ENCODE peak calls at places on chromosomes 12 and 14, in six cellular contexts. One of them, this sample, is unnamed.
A peak's percentile ranks its signal among the peaks of the same experiment; 100 is the strongest.

GRCh38 chr14:32939254-32940065 is 781 bp downstream of the NPAS3 start:
- DNase-seq in sigmoid colon: peak; percentile 95
- DNase-seq in HepG2: no peak
- DNase-seq in uterus: peak; percentile 80
- DNase-seq in Caco-2: no peak
- DNase-seq in breast epithelium: peak; percentile 79
- DNase-seq in this sample: peak; percentile 83

GRCh38 chr12:57718641-57719528 is 19.7 kb downstream of the AGAP2 start:
- DNase-seq in breast epithelium: peak; percentile 2
- DNase-seq in HepG2: no peak
- DNase-seq in uterus: no peak
- DNase-seq in sigmoid colon: no peak
- DNase-seq in Caco-2: no peak
- DNase-seq in this sample: no peak

GRCh38 chr12:67916266-67916970 is 72.8 kb upstream of the IFNG-AS1 start:
- DNase-seq in breast epithelium: no peak
- DNase-seq in Caco-2: no peak
- DNase-seq in HepG2: no peak
- DNase-seq in sigmoid colon: no peak
- DNase-seq in uterus: no peak
- DNase-seq in this sample: no peak

GRCh38 chr12:11171953-11172675 is 1.1 kb downstream of the SMIM10L1 start:
- DNase-seq in sigmoid colon: no peak
- DNase-seq in uterus: no peak
- DNase-seq in Caco-2: no peak
- DNase-seq in breast epithelium: no peak
- DNase-seq in HepG2: peak; percentile 6
- DNase-seq in this sample: no peak

GRCh38 chr14:39467889-39468524 is 35.8 kb upstream of the FBXO33 start:
- DNase-seq in HepG2: peak; percentile 83
- DNase-seq in sigmoid colon: no peak
- DNase-seq in breast epithelium: no peak
- DNase-seq in uterus: no peak
- DNase-seq in Caco-2: peak; percentile 64
- DNase-seq in this sample: no peak

GRCh38 chr14:53516261-53516774 is 363.2 kb upstream of the DDHD1 start:
- DNase-seq in breast epithelium: no peak
- DNase-seq in Caco-2: no peak
- DNase-seq in sigmoid colon: no peak
- DNase-seq in HepG2: no peak
- DNase-seq in uterus: no peak
- DNase-seq in this sample: no peak

GRCh38 chr14:95174184-95174804 is 17.0 kb upstream of the DICER1 start:
- DNase-seq in uterus: no peak
- DNase-seq in Caco-2: no peak
- DNase-seq in sigmoid colon: no peak
- DNase-seq in breast epithelium: no peak
- DNase-seq in HepG2: no peak
- DNase-seq in this sample: no peak

GRCh38 chr12:6700646-6701051 is at the start of gene PIANP:
- DNase-seq in breast epithelium: peak; percentile 26
- DNase-seq in Caco-2: peak; percentile 61
- DNase-seq in sigmoid colon: peak; percentile 72
- DNase-seq in HepG2: no peak
- DNase-seq in uterus: peak; percentile 42
- DNase-seq in this sample: peak; percentile 86

GRCh38 chr12:111643428-111643826 is 42.3 kb downstream of the BRAP start:
- DNase-seq in Caco-2: no peak
- DNase-seq in HepG2: no peak
- DNase-seq in breast epithelium: no peak
- DNase-seq in uterus: peak; percentile 25
- DNase-seq in sigmoid colon: no peak
- DNase-seq in this sample: no peak

GRCh38 chr12:111369496-111370220 is 763 bp upstream of the PHETA1 start:
- DNase-seq in breast epithelium: no peak
- DNase-seq in HepG2: no peak
- DNase-seq in uterus: no peak
- DNase-seq in Caco-2: no peak
- DNase-seq in sigmoid colon: no peak
- DNase-seq in this sample: no peak

GRCh38 chr12:96425973-96426372 is 25.7 kb upstream of the CDK17 start:
- DNase-seq in uterus: no peak
- DNase-seq in HepG2: no peak
- DNase-seq in sigmoid colon: no peak
- DNase-seq in Caco-2: no peak
- DNase-seq in breast epithelium: no peak
- DNase-seq in this sample: no peak

GRCh38 chr14:71049435-71050147 is 142.3 kb downstream of the PCNX1 start:
- DNase-seq in HepG2: no peak
- DNase-seq in Caco-2: no peak
- DNase-seq in uterus: no peak
- DNase-seq in sigmoid colon: no peak
- DNase-seq in breast epithelium: no peak
- DNase-seq in this sample: no peak

GRCh38 chr12:51377099-51377984 is 13.9 kb downstream of the GALNT6 start:
- DNase-seq in uterus: no peak
- DNase-seq in sigmoid colon: no peak
- DNase-seq in HepG2: no peak
- DNase-seq in breast epithelium: no peak
- DNase-seq in Caco-2: no peak
- DNase-seq in this sample: peak; percentile 6

GRCh38 chr14:54572316-54572715 is 5.4 kb downstream of the SAMD4A start:
- DNase-seq in sigmoid colon: no peak
- DNase-seq in breast epithelium: no peak
- DNase-seq in HepG2: peak; percentile 41
- DNase-seq in uterus: no peak
- DNase-seq in Caco-2: no peak
- DNase-seq in this sample: no peak

GRCh38 chr12:6827437-6827894 is 741 bp upstream of the P3H3 start:
- DNase-seq in uterus: peak; percentile 95
- DNase-seq in sigmoid colon: peak; percentile 97
- DNase-seq in breast epithelium: peak; percentile 74
- DNase-seq in Caco-2: peak; percentile 88
- DNase-seq in HepG2: peak; percentile 67
- DNase-seq in this sample: no peak

GRCh38 chr12:15558915-15559528 is 230.2 kb downstream of the EPS8 start:
- DNase-seq in Caco-2: no peak
- DNase-seq in HepG2: no peak
- DNase-seq in uterus: no peak
- DNase-seq in breast epithelium: no peak
- DNase-seq in sigmoid colon: no peak
- DNase-seq in this sample: no peak

GRCh38 chr12:103529306-103529705 is 33.5 kb upstream of the C12orf42 start:
- DNase-seq in Caco-2: no peak
- DNase-seq in sigmoid colon: no peak
- DNase-seq in uterus: no peak
- DNase-seq in breast epithelium: no peak
- DNase-seq in HepG2: no peak
- DNase-seq in this sample: no peak

GRCh38 chr14:55423969-55424368 is 12.3 kb upstream of the ATG14 start:
- DNase-seq in uterus: no peak
- DNase-seq in Caco-2: no peak
- DNase-seq in sigmoid colon: no peak
- DNase-seq in breast epithelium: no peak
- DNase-seq in HepG2: no peak
- DNase-seq in this sample: no peak

GRCh38 chr14:29273513-29273912 is 506.9 kb downstream of the FOXG1 start:
- DNase-seq in breast epithelium: no peak
- DNase-seq in Caco-2: no peak
- DNase-seq in uterus: no peak
- DNase-seq in sigmoid colon: no peak
- DNase-seq in HepG2: no peak
- DNase-seq in this sample: no peak

GRCh38 chr14:67622675-67623074 is 3.0 kb downstream of the ARG2 start:
- DNase-seq in sigmoid colon: peak; percentile 83
- DNase-seq in Caco-2: no peak
- DNase-seq in HepG2: peak; percentile 85
- DNase-seq in uterus: peak; percentile 56
- DNase-seq in breast epithelium: no peak
- DNase-seq in this sample: no peak

DNA sequence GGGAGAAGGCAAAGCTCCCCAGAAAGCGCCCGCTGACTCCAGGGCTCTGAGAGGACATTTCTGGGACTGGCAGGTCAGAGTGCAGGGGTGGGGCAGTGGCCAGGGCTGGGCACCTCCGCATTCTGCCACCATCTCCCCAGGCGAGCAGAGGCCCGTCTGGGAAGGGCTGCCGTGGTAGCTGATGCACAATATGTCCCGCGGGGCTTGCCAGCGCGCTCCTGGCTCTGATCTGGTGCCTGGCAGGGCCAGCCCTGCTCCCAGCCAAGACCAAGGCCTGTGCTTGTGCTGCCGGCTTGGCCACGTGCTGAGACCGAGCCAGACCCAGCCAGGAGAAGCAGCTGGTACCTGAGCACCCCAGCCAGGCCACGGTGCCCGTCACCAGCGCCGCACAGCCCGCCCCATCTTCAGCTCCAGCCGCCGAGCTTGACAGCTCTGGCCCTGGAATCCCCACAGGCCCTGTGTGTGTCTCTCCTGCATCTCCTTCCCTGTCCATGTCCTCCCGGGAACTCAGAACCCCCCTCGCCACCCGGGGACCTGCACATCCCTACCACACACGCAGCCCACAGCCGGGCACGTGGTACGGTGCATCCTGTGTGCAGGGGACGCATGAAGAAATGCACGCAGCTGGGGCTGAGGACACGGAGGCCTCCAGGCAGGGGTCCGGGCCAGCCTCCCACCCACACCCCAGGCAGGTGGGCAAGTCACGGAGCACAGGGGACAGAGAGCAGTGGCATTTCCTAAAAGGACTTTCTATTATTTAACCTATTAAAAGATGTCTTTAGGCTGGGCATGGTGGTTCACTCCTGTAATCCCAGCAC is 68.6 kb upstream of the C14orf180 start:
- DNase-seq in uterus: no peak
- DNase-seq in Caco-2: no peak
- DNase-seq in HepG2: no peak
- DNase-seq in sigmoid colon: no peak
- DNase-seq in breast epithelium: peak; percentile 63
- DNase-seq in this sample: no peak
- H3K9me3 ChIP-seq in uterus: no peaks in the 10 kb centered on the region
- H3K9me3 ChIP-seq in Caco-2: peaks cover 5% of the 10 kb centered on the region
- H3K9me3 ChIP-seq in HepG2: no peaks in the 10 kb centered on the region
- H3K9me3 ChIP-seq in sigmoid colon: no peaks in the 10 kb centered on the region
- H3K9me3 ChIP-seq in breast epithelium: peaks cover under 1% of the 10 kb centered on the region
- H3K9me3 ChIP-seq in this sample: peaks cover under 1% of the 10 kb centered on the region

GRCh38 chr12:133233006-133233405 is 2.7 kb downstream of the ANHX start:
- DNase-seq in uterus: no peak
- DNase-seq in HepG2: no peak
- DNase-seq in breast epithelium: no peak
- DNase-seq in sigmoid colon: no peak
- DNase-seq in Caco-2: no peak
- DNase-seq in this sample: no peak

GRCh38 chr12:133231001-133231400 is 4.7 kb downstream of the ANHX start:
- DNase-seq in sigmoid colon: no peak
- DNase-seq in uterus: no peak
- DNase-seq in Caco-2: no peak
- DNase-seq in HepG2: no peak
- DNase-seq in breast epithelium: no peak
- DNase-seq in this sample: no peak

GRCh38 chr12:133226690-133227089 is 9.0 kb downstream of the ANHX start:
- DNase-seq in breast epithelium: no peak
- DNase-seq in HepG2: no peak
- DNase-seq in uterus: no peak
- DNase-seq in sigmoid colon: no peak
- DNase-seq in Caco-2: no peak
- DNase-seq in this sample: no peak

GRCh38 chr12:133225527-133225926 is 10.2 kb downstream of the ANHX start:
- DNase-seq in sigmoid colon: no peak
- DNase-seq in HepG2: no peak
- DNase-seq in uterus: no peak
- DNase-seq in breast epithelium: no peak
- DNase-seq in Caco-2: no peak
- DNase-seq in this sample: no peak

DNA sequence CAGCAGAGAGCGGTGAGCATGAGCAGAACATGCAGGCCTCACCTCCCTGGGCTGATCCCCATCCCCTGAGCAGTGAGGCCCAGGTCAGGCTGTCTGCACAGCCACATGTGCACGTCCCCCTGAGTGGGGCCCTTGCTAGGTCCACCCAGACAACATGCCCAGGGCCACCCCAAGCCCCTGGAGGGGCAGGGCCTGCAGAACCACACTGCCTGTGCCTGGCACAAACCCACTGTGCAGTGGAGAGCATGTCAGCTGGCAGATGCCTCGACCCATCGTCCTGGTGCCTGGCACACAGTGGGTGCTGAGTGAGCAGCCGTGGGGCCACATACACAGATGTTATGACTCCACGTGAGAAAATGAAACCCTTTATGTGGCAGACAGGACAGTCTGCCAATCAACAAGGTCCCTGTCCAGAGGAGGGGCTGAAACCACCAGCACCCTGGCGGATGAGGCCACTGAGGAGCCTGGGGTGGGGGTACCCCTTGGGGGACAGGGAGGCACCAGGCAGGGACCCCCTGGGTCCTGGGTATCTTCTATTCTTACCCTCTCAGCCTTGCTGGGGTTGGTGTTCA is 8.3 kb downstream of the ANHX start:
- DNase-seq in breast epithelium: no peak
- DNase-seq in HepG2: no peak
- DNase-seq in Caco-2: no peak
- DNase-seq in uterus: no peak
- DNase-seq in sigmoid colon: no peak
- DNase-seq in this sample: no peak
- H3K9me3 ChIP-seq in breast epithelium: peaks cover 23% of the 10 kb centered on the region
- H3K9me3 ChIP-seq in HepG2: peaks cover 90% of the 10 kb centered on the region
- H3K9me3 ChIP-seq in Caco-2: no peaks in the 10 kb centered on the region
- H3K9me3 ChIP-seq in uterus: no peaks in the 10 kb centered on the region
- H3K9me3 ChIP-seq in sigmoid colon: no peaks in the 10 kb centered on the region
- H3K9me3 ChIP-seq in this sample: peaks cover 96% of the 10 kb centered on the region

GRCh38 chr12:74885775-74886174 is 323.9 kb downstream of the KCNC2 start:
- DNase-seq in breast epithelium: no peak
- DNase-seq in sigmoid colon: no peak
- DNase-seq in Caco-2: no peak
- DNase-seq in uterus: no peak
- DNase-seq in HepG2: no peak
- DNase-seq in this sample: no peak
- H3K9me3 ChIP-seq in breast epithelium: no peaks in the 10 kb centered on the region
- H3K9me3 ChIP-seq in sigmoid colon: no peaks in the 10 kb centered on the region
- H3K9me3 ChIP-seq in Caco-2: no peaks in the 10 kb centered on the region
- H3K9me3 ChIP-seq in uterus: no peaks in the 10 kb centered on the region
- H3K9me3 ChIP-seq in HepG2: no peaks in the 10 kb centered on the region
- H3K9me3 ChIP-seq in this sample: no peaks in the 10 kb centered on the region

DNA sequence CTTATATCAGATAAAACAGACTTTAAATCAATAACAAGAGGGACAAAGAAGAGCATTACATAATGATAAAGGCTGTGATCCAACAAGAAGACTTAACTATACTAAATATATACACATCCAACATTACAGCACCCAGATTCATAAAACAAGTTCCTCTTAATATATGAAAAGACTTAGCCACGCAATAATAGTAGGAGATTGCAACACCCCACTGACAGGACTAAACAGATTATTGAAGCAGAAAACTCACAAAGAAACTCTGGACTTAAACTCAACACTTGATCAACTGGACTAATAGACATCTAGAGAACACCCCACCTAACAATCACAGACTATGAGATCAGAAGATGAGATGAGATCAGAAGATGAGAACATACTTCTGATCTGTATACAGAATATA is 5.7 kb upstream of the CLEC14A start:
- DNase-seq in breast epithelium: no peak
- DNase-seq in Caco-2: no peak
- DNase-seq in uterus: no peak
- DNase-seq in sigmoid colon: no peak
- DNase-seq in HepG2: no peak
- DNase-seq in this sample: no peak
- H3K9me3 ChIP-seq in breast epithelium: no peaks in the 10 kb centered on the region
- H3K9me3 ChIP-seq in Caco-2: no peaks in the 10 kb centered on the region
- H3K9me3 ChIP-seq in uterus: no peaks in the 10 kb centered on the region
- H3K9me3 ChIP-seq in sigmoid colon: no peaks in the 10 kb centered on the region
- H3K9me3 ChIP-seq in HepG2: no peaks in the 10 kb centered on the region
- H3K9me3 ChIP-seq in this sample: peaks cover 23% of the 10 kb centered on the region

GRCh38 chr14:106679776-106680175 is 1153.4 kb downstream of the TMEM121 start:
- DNase-seq in breast epithelium: no peak
- DNase-seq in uterus: no peak
- DNase-seq in sigmoid colon: no peak
- DNase-seq in Caco-2: no peak
- DNase-seq in HepG2: no peak
- DNase-seq in this sample: no peak
- H3K9me3 ChIP-seq in breast epithelium: no peaks in the 10 kb centered on the region
- H3K9me3 ChIP-seq in uterus: no peaks in the 10 kb centered on the region
- H3K9me3 ChIP-seq in sigmoid colon: no peaks in the 10 kb centered on the region
- H3K9me3 ChIP-seq in Caco-2: no peaks in the 10 kb centered on the region
- H3K9me3 ChIP-seq in HepG2: no peaks in the 10 kb centered on the region
- H3K9me3 ChIP-seq in this sample: no peaks in the 10 kb centered on the region

This sample was measured in spleen.